ENCODE peak calls at places on chromosome 14, in seven cellular contexts. One of them, this sample, is unnamed. For H3K4me1, the result is how much of the 10 kb centered on the place peaks cover.

GRCh38 chr14:23362200-23362599 is 2.8 kb downstream of the EFS start:
- DNase-seq in Panc1: no peak
- DNase-seq in HCT116: no peak
- DNase-seq in breast epithelium: no peak
- DNase-seq in GM23338: peak
- DNase-seq in SK-N-SH: no peak
- DNase-seq in sigmoid colon: no peak
- DNase-seq in this sample: no peak

GRCh38 chr14:81162941-81163340 is 57.8 kb downstream of the GTF2A1 start:
- DNase-seq in HCT116: peak
- DNase-seq in Panc1: no peak
- DNase-seq in SK-N-SH: no peak
- DNase-seq in GM23338: no peak
- DNase-seq in breast epithelium: no peak
- DNase-seq in sigmoid colon: no peak
- DNase-seq in this sample: no peak

GRCh38 chr14:92952497-92953298 is 29.7 kb downstream of the CHGA start:
- DNase-seq in SK-N-SH: no peak
- DNase-seq in GM23338: no peak
- DNase-seq in HCT116: no peak
- DNase-seq in Panc1: no peak
- DNase-seq in sigmoid colon: no peak
- DNase-seq in breast epithelium: no peak
- DNase-seq in this sample: no peak

GRCh38 chr14:29536886-29537511 is 390.6 kb downstream of the PRKD1 start:
- DNase-seq in HCT116: no peak
- DNase-seq in SK-N-SH: peak
- DNase-seq in Panc1: no peak
- DNase-seq in sigmoid colon: no peak
- DNase-seq in GM23338: no peak
- DNase-seq in breast epithelium: no peak
- DNase-seq in this sample: no peak

GRCh38 chr14:36662543-36663403 is 1.1 kb downstream of the PAX9 start:
- DNase-seq in breast epithelium: no peak
- DNase-seq in SK-N-SH: no peak
- DNase-seq in GM23338: peak
- DNase-seq in HCT116: no peak
- DNase-seq in sigmoid colon: no peak
- DNase-seq in Panc1: no peak
- DNase-seq in this sample: no peak

GRCh38 chr14:95895720-95896119 is 19.1 kb downstream of the TUNAR start:
- DNase-seq in Panc1: no peak
- DNase-seq in breast epithelium: no peak
- DNase-seq in GM23338: peak
- DNase-seq in sigmoid colon: no peak
- DNase-seq in SK-N-SH: peak
- DNase-seq in HCT116: peak
- DNase-seq in this sample: no peak

GRCh38 chr14:83483063-83483462 is 1949.4 kb upstream of the SEL1L start:
- DNase-seq in sigmoid colon: no peak
- DNase-seq in breast epithelium: no peak
- DNase-seq in GM23338: no peak
- DNase-seq in Panc1: no peak
- DNase-seq in HCT116: no peak
- DNase-seq in SK-N-SH: no peak
- DNase-seq in this sample: no peak

GRCh38 chr14:78170203-78170602 is at the start of gene NRXN3:
- DNase-seq in SK-N-SH: peak
- DNase-seq in breast epithelium: no peak
- DNase-seq in Panc1: no peak
- DNase-seq in GM23338: peak
- DNase-seq in sigmoid colon: no peak
- DNase-seq in HCT116: no peak
- DNase-seq in this sample: no peak

GRCh38 chr14:95835331-95835730 is 41.3 kb upstream of the TUNAR start:
- DNase-seq in sigmoid colon: no peak
- DNase-seq in HCT116: peak
- DNase-seq in GM23338: no peak
- DNase-seq in Panc1: no peak
- DNase-seq in SK-N-SH: no peak
- DNase-seq in breast epithelium: no peak
- DNase-seq in this sample: no peak

GRCh38 chr14:37168721-37169120 is 3.7 kb downstream of the SLC25A21 start:
- DNase-seq in breast epithelium: no peak
- DNase-seq in HCT116: no peak
- DNase-seq in GM23338: no peak
- DNase-seq in sigmoid colon: no peak
- DNase-seq in Panc1: no peak
- DNase-seq in SK-N-SH: no peak
- DNase-seq in this sample: no peak

GRCh38 chr14:97707603-97708002 is 910.4 kb downstream of the VRK1 start:
- DNase-seq in sigmoid colon: no peak
- DNase-seq in HCT116: no peak
- DNase-seq in GM23338: no peak
- DNase-seq in SK-N-SH: no peak
- DNase-seq in Panc1: no peak
- DNase-seq in breast epithelium: no peak
- DNase-seq in this sample: no peak

GRCh38 chr14:59161571-59162175 is 26.8 kb upstream of the DAAM1 start:
- DNase-seq in breast epithelium: no peak
- DNase-seq in HCT116: peak
- DNase-seq in Panc1: no peak
- DNase-seq in SK-N-SH: no peak
- DNase-seq in GM23338: peak
- DNase-seq in sigmoid colon: no peak
- DNase-seq in this sample: no peak

GRCh38 chr14:40122978-40123648 is 690.9 kb upstream of the FBXO33 start:
- DNase-seq in sigmoid colon: no peak
- DNase-seq in GM23338: no peak
- DNase-seq in Panc1: no peak
- DNase-seq in breast epithelium: no peak
- DNase-seq in SK-N-SH: no peak
- DNase-seq in HCT116: peak
- DNase-seq in this sample: no peak

GRCh38 chr14:34501997-34502396 is 37.5 kb downstream of the EAPP start:
- DNase-seq in Panc1: no peak
- DNase-seq in breast epithelium: no peak
- DNase-seq in HCT116: no peak
- DNase-seq in SK-N-SH: no peak
- DNase-seq in GM23338: no peak
- DNase-seq in sigmoid colon: no peak
- DNase-seq in this sample: no peak

GRCh38 chr14:23559010-23559920 is 3.2 kb downstream of the THTPA start:
- DNase-seq in GM23338: peak
- DNase-seq in SK-N-SH: peak
- DNase-seq in sigmoid colon: no peak
- DNase-seq in breast epithelium: no peak
- DNase-seq in Panc1: no peak
- DNase-seq in HCT116: no peak
- DNase-seq in this sample: no peak

GRCh38 chr14:69282448-69282847 is 22.5 kb downstream of the GALNT16 start:
- DNase-seq in sigmoid colon: no peak
- DNase-seq in SK-N-SH: no peak
- DNase-seq in Panc1: no peak
- DNase-seq in GM23338: no peak
- DNase-seq in HCT116: no peak
- DNase-seq in breast epithelium: no peak
- DNase-seq in this sample: no peak

GRCh38 chr14:75566752-75567151 is 11.7 kb upstream of the FLVCR2 start:
- DNase-seq in HCT116: no peak
- DNase-seq in Panc1: no peak
- DNase-seq in breast epithelium: no peak
- DNase-seq in GM23338: no peak
- DNase-seq in sigmoid colon: no peak
- DNase-seq in SK-N-SH: no peak
- DNase-seq in this sample: no peak
- H3K4me1 ChIP-seq in HCT116: under half
- H3K4me1 ChIP-seq in Panc1: under half
- H3K4me1 ChIP-seq in breast epithelium: under half
- H3K4me1 ChIP-seq in GM23338: under half
- H3K4me1 ChIP-seq in sigmoid colon: under half
- H3K4me1 ChIP-seq in SK-N-SH: under half
- H3K4me1 ChIP-seq in this sample: under half

DNA sequence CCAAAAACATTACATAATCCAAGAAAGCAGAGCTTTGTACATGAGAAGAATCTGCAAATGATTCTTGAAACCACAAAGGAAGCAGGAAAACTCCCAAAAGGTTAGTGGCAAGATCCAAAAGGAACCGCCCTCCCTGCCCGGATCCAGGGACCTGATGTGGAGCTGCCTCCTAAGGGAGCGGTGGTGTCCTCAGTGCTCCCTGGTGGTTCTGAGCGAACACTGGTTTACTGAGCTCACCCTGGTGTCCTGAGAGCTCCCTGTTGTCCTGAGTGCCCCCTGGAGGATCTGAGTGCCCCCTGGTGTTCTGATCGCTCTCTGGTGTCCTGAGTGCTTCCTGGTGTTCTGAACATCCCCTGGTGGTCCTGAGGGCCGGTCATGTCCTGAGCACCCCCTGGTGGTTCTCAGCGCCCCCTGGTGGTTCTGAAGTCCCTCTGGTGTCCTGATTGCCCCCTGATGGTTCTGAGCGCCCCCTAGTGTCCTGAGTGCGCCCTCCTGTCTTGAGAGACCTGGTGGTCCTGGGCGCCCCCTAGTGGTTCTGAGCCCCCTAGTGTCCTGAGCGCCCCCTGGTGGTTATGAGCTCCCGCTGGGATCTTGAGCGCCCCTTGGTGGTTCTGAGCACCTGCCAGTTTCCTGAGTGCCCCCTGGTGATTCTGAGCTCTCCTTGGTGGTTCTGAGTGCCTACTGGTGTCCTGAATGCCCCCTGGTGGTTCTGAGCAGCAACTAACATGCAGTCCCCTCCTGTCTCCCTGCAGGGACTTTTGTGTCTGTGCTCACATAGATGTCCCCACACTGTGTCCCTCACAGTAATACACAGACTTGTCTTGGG is 891.1 kb downstream of the TMEM121 start:
- DNase-seq in GM23338: peak
- DNase-seq in Panc1: peak
- DNase-seq in HCT116: peak
- DNase-seq in sigmoid colon: no peak
- DNase-seq in breast epithelium: no peak
- DNase-seq in SK-N-SH: peak
- DNase-seq in this sample: no peak
- TF ChIP-seq POLR2AphosphoS5 in GM23338: no peak
- TF ChIP-seq POLR2AphosphoS5 in Panc1: no peak
- TF ChIP-seq POLR2AphosphoS5 in HCT116: no peak
- TF ChIP-seq POLR2AphosphoS5 in sigmoid colon: no peak
- TF ChIP-seq POLR2AphosphoS5 in breast epithelium: no peak
- TF ChIP-seq POLR2AphosphoS5 in SK-N-SH: no peak
- TF ChIP-seq POLR2AphosphoS5 in this sample: no peak

GRCh38 chr14:74414793-74415437 is 11.1 kb downstream of the SYNDIG1L start:
- DNase-seq in Panc1: no peak
- DNase-seq in GM23338: peak
- DNase-seq in breast epithelium: no peak
- DNase-seq in HCT116: no peak
- DNase-seq in sigmoid colon: no peak
- DNase-seq in SK-N-SH: no peak
- DNase-seq in this sample: no peak
- H3K4me3 ChIP-seq in Panc1: no peak
- H3K4me3 ChIP-seq in GM23338: no peak
- H3K4me3 ChIP-seq in breast epithelium: no peak
- H3K4me3 ChIP-seq in HCT116: no peak
- H3K4me3 ChIP-seq in sigmoid colon: no peak
- H3K4me3 ChIP-seq in SK-N-SH: no peak
- H3K4me3 ChIP-seq in this sample: no peak

GRCh38 chr14:100679170-100679569 is 47.5 kb upstream of the DLK1 start:
- DNase-seq in Panc1: no peak
- DNase-seq in sigmoid colon: no peak
- DNase-seq in breast epithelium: no peak
- DNase-seq in SK-N-SH: no peak
- DNase-seq in GM23338: no peak
- DNase-seq in HCT116: no peak
- DNase-seq in this sample: no peak
- H3K4me1 ChIP-seq in Panc1: half or more
- H3K4me1 ChIP-seq in sigmoid colon: under half
- H3K4me1 ChIP-seq in breast epithelium: under half
- H3K4me1 ChIP-seq in SK-N-SH: half or more
- H3K4me1 ChIP-seq in GM23338: under half
- H3K4me1 ChIP-seq in HCT116: under half
- H3K4me1 ChIP-seq in this sample: under half

GRCh38 chr14:27012641-27013040 is 414.8 kb upstream of the NOVA1 start:
- DNase-seq in GM23338: no peak
- DNase-seq in HCT116: no peak
- DNase-seq in sigmoid colon: no peak
- DNase-seq in SK-N-SH: no peak
- DNase-seq in Panc1: no peak
- DNase-seq in breast epithelium: no peak
- DNase-seq in this sample: no peak
- TF ChIP-seq POLR2AphosphoS5 in GM23338: no peak
- TF ChIP-seq POLR2AphosphoS5 in HCT116: no peak
- TF ChIP-seq POLR2AphosphoS5 in sigmoid colon: no peak
- TF ChIP-seq POLR2AphosphoS5 in SK-N-SH: no peak
- TF ChIP-seq POLR2AphosphoS5 in Panc1: no peak
- TF ChIP-seq POLR2AphosphoS5 in breast epithelium: no peak
- TF ChIP-seq POLR2AphosphoS5 in this sample: no peak

GRCh38 chr14:104657114-104657524 is 32.3 kb upstream of the INF2 start:
- DNase-seq in HCT116: no peak
- DNase-seq in SK-N-SH: peak
- DNase-seq in breast epithelium: no peak
- DNase-seq in Panc1: no peak
- DNase-seq in sigmoid colon: no peak
- DNase-seq in GM23338: no peak
- DNase-seq in this sample: no peak
- H3K4me3 ChIP-seq in HCT116: no peak
- H3K4me3 ChIP-seq in SK-N-SH: no peak
- H3K4me3 ChIP-seq in breast epithelium: no peak
- H3K4me3 ChIP-seq in Panc1: no peak
- H3K4me3 ChIP-seq in sigmoid colon: no peak
- H3K4me3 ChIP-seq in GM23338: no peak
- H3K4me3 ChIP-seq in this sample: no peak

DNA sequence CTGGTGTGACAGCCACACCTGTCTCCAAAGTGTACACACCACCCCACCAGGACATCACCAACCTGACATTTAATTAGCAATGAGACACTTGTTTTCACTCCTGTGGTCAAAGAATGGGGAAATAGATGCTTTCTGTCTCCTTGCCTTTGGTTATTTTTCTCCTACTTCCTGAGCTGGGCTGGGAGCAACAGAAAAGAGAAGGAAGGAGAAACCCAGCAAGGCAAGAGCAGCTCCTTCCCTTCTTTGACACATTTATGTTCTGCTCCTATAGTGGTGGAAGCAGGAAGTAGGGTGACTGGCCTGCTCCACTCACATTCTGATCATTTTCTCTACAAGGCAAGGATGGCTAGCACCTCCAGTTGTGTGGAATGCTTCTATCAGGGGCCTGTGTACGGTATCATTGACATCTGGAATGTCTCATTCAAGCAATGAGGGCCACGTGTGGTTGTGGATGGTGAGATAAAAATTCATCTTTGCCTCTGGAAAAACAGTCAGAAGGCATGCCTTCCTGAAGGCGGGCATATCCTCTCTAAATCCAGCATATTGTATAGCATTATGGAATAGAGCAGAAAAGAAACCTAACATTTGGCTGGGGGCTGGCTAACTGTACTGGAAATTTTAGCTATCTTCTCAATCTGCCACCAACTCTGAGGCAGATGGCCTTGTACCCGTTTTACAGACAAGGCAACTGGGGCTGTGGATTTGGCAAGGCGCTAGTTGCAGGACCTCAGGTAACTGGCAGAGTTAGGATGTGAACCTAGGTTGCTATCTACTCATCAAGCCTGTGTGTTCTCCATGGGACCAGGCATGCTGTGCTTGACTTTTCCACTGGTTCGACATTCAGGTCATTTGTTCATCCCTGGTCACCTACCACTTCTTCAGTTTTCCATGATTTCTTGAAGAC is 24.7 kb upstream of the LGALS3 start:
- DNase-seq in GM23338: no peak
- DNase-seq in sigmoid colon: peak
- DNase-seq in SK-N-SH: no peak
- DNase-seq in Panc1: no peak
- DNase-seq in HCT116: no peak
- DNase-seq in breast epithelium: no peak
- DNase-seq in this sample: peak
- H3K4me1 ChIP-seq in GM23338: under half
- H3K4me1 ChIP-seq in sigmoid colon: half or more
- H3K4me1 ChIP-seq in SK-N-SH: under half
- H3K4me1 ChIP-seq in Panc1: under half
- H3K4me1 ChIP-seq in HCT116: half or more
- H3K4me1 ChIP-seq in breast epithelium: under half
- H3K4me1 ChIP-seq in this sample: half or more